ENCODE peak calls at places on chromosomes 11 and 22, in nine cellular contexts. U, V, G, Y, F, J, T, E and H are unnamed samples.

GRCh38 chr11:126547161-126547560 is 191.7 kb downstream of the ST3GAL4 start:
- DNase-seq in F (peak), Y (no peak), U (no peak), G (no peak), E (peak), V (no peak), T (no peak), J (peak), H (peak)

GRCh38 chr11:108511851-108512474 is 13.8 kb upstream of the POGLUT3 start:
- DNase-seq in E (peak), T (no peak), U (no peak), Y (no peak), F (peak), J (peak), G (no peak), V (no peak), H (peak)

GRCh38 chr11:131511794-131512193 is 141.4 kb downstream of the NTM start:
- DNase-seq in J (no peak), T (peak), E (peak), V (no peak), Y (no peak), G (peak), F (no peak), U (no peak), H (no peak)

GRCh38 chr22:48522271-48522670 is 1305.4 kb downstream of the BRD1 start:
- DNase-seq in J (no peak), U (no peak), T (no peak), F (no peak), E (no peak), G (no peak), V (no peak), Y (no peak), H (no peak)

GRCh38 chr11:60500276-60500935 is 7.8 kb downstream of the MS4A12 start:
- DNase-seq in F (no peak), J (no peak), U (no peak), Y (no peak), E (no peak), G (no peak), V (no peak), T (no peak), H (no peak)

GRCh38 chr11:82889133-82890001 is 10.9 kb downstream of the PRCP start:
- DNase-seq in E (no peak), T (no peak), V (no peak), U (no peak), J (no peak), Y (no peak), F (no peak), G (no peak), H (peak)

GRCh38 chr11:77487790-77488189 is 13.9 kb upstream of the PAK1 start:
- DNase-seq in E (no peak), U (no peak), Y (no peak), G (no peak), F (no peak), V (no peak), J (peak), T (no peak), H (no peak)

GRCh38 chr11:84899134-84899533 is 728.0 kb downstream of the DLG2 start:
- DNase-seq in E (no peak), G (no peak), U (no peak), V (no peak), J (no peak), F (no peak), T (no peak), Y (no peak), H (no peak)

GRCh38 chr22:49291169-49291568 is 536.5 kb downstream of the BRD1 start:
- DNase-seq in F (no peak), G (no peak), T (no peak), E (no peak), V (no peak), Y (no peak), U (no peak), J (no peak), H (no peak)

GRCh38 chr11:117819096-117820040 is 5.2 kb downstream of the FXYD2 start:
- DNase-seq in Y (no peak), E (peak), V (no peak), J (peak), G (peak), U (peak), T (no peak), F (peak), H (peak)